ENCODE peak calls at places on chromosomes 4 and X, in four cellular contexts. H, K, V and S are unnamed samples.

GRCh38 chrX:150540965-150541364 is 27.5 kb upstream of the MTM1 start:
- DNase-seq in H (no peak), K (no peak), V (no peak), S (no peak)

GRCh38 chr4:164734476-164734875 is 19.5 kb upstream of the SMIM31 start:
- DNase-seq in H (no peak), K (no peak), V (no peak), S (no peak)

GRCh38 chr4:74073358-74073757 is 25.6 kb downstream of the CXCL2 start:
- DNase-seq in H (no peak), K (no peak), V (no peak), S (no peak)

GRCh38 chr4:128285085-128286023 is 2.3 kb downstream of the PGRMC2 start:
- DNase-seq in H (no peak), K (no peak), V (no peak), S (no peak)

GRCh38 chr4:8829584-8829983 is 42.1 kb downstream of the HMX1 start:
- DNase-seq in H (no peak), K (no peak), V (no peak), S (no peak)

GRCh38 chrX:74535211-74535621 is 79.2 kb downstream of the RLIM start:
- DNase-seq in H (no peak), K (peak), V (peak), S (peak)

GRCh38 chr4:749771-750666 is 44.4 kb downstream of the PCGF3 start:
- DNase-seq in H (no peak), K (peak), V (no peak), S (no peak)

GRCh38 chr4:56757270-56757746 is 64.2 kb downstream of the SPINK2 start:
- DNase-seq in H (no peak), K (peak), V (peak), S (peak)

GRCh38 chr4:173509031-173510001 is 20.7 kb downstream of the HAND2 start:
- DNase-seq in H (peak), K (no peak), V (peak), S (peak)

GRCh38 chrX:23787745-23788118 is 4.8 kb downstream of the SAT1 start:
- DNase-seq in H (no peak), K (no peak), V (peak), S (no peak)

GRCh38 chr4:105088110-105088879 is 58.4 kb upstream of the TET2 start:
- DNase-seq in H (no peak), K (peak), V (peak), S (peak)

GRCh38 chr4:83197555-83198235 is 83.2 kb upstream of the PLAC8 start:
- DNase-seq in H (no peak), K (no peak), V (no peak), S (peak)

GRCh38 chr4:128542047-128542446 is 254.4 kb upstream of the PGRMC2 start:
- DNase-seq in H (no peak), K (no peak), V (no peak), S (no peak)

GRCh38 chr4:37422102-37422501 is 177.6 kb downstream of the NWD2 start:
- DNase-seq in H (no peak), K (no peak), V (no peak), S (no peak)

GRCh38 chr4:38671594-38671943 is 7.6 kb downstream of the KLF3 start:
- DNase-seq in H (no peak), K (no peak), V (no peak), S (no peak)
- H3K4ac ChIP-seq in H (no peak), K (peak), V (no peak), S (no peak)

DNA sequence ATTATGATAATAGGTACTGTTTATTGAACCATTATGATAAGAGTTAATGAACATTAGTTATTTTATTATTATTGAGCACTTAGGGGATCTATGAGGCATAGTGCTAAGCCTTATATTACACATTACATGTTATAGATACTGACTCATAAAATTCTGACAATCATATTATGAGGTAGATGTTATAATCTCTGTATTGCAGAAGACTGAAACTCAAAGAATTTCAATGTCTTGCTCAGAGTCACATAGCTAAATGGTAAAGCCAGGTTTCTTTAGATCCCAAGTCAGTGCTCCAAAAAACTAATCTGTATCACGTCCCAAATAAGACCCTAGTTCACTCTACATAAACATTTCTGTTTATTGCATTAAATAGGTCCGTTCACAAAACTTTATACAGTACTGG is 207.2 kb upstream of the CNKSR2 start:
- DNase-seq in H (no peak), K (no peak), V (no peak), S (no peak)
- H3K9ac ChIP-seq in H (no peak), K (no peak), V (no peak), S (no peak)

GRCh38 chrX:154458116-154458953 is at the start of gene PLXNA3:
- DNase-seq in H (peak), K (no peak), V (no peak), S (peak)
- H3K4ac ChIP-seq in H (no peak), K (peak), V (peak), S (no peak)

DNA sequence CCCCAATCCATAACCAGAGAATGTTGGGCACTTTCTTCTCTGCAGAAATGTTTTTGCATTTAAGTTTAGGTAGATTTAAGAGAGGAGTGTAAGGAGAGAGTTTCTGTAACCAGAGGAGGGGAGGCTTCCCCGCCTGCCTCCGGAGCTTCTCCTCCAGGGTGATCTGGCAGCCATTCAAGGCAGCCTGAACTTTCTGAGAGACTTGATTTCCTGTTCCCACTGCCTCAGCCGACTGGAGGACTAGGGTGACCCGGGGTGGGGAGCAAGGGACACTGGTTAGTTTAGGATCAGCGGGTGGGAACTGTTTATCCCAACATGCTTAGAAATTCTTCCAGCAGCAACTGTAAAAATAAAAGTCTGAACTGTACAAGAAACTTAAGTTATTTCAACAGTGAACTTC is 15.1 kb downstream of the FAM9C start:
- DNase-seq in H (no peak), K (peak), V (peak), S (peak)
- H3K9ac ChIP-seq in H (no peak), K (no peak), V (peak), S (peak)

DNA sequence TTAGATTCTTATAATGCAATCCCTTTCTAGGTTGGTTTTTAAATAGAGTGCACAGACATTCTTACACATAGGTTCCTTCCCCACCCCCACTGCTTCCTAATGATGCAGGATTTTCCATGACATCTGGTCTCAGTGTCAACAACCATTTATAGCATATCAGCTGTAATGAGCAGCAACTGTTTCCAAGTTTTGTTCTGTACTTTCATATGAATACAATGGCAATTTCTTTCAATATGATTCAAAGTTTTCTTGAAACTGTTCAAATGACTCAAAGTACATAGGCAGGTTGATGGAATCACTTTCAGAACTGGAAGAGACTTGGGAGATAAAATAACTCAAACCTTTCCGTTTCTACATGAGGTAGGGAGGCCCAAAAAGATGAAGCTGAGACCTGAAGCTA is 220.7 kb downstream of the CAMK2D start:
- DNase-seq in H (no peak), K (peak), V (peak), S (no peak)
- H3K4ac ChIP-seq in H (no peak), K (no peak), V (no peak), S (no peak)